ENCODE peak calls at places on chromosomes 11 and 22, in six cellular contexts. Q is HL-60, D is vagina, C is endothelial cell of umbilical vein, Z is GM12892, H is stomach. N is an unnamed sample.

GRCh38 chr11:67357831-67358555 is 4.6 kb upstream of the POLD4 start:
- DNase-seq in Q (no peak), D (no peak), C (no peak), Z (no peak), H (no peak), N (no peak)

GRCh38 chr11:12287374-12288211 is 89.8 kb upstream of the PARVA start:
- DNase-seq in Q (no peak), D (peak), C (peak), Z (no peak), H (peak), N (peak)

GRCh38 chr22:17627961-17628303 is 617 bp downstream of the ATP6V1E1 start:
- DNase-seq in Q (no peak), D (no peak), C (no peak), Z (no peak), H (no peak), N (no peak)

GRCh38 chr11:1157645-1158591 is at the start of gene MUC5AC:
- DNase-seq in Q (no peak), D (no peak), C (no peak), Z (no peak), H (peak), N (peak)

GRCh38 chr22:22802346-22802970 is 85.2 kb upstream of the IGLL5 start:
- DNase-seq in Q (no peak), D (peak), C (no peak), Z (no peak), H (no peak), N (no peak)

GRCh38 chr11:1281974-1282365 is 27.5 kb downstream of the TOLLIP start:
- DNase-seq in Q (no peak), D (no peak), C (no peak), Z (no peak), H (no peak), N (no peak)

GRCh38 chr22:24002272-24002671 is 3.0 kb downstream of the GSTT4 start:
- DNase-seq in Q (no peak), D (no peak), C (no peak), Z (no peak), H (no peak), N (no peak)

GRCh38 chr11:123458501-123458900 is 28.4 kb downstream of the GRAMD1B start:
- DNase-seq in Q (no peak), D (no peak), C (no peak), Z (no peak), H (no peak), N (no peak)

GRCh38 chr11:42251984-42252383 is 792.5 kb upstream of the LRRC4C start:
- DNase-seq in Q (no peak), D (no peak), C (peak), Z (no peak), H (no peak), N (no peak)

GRCh38 chr11:126387856-126388255 is 32.4 kb downstream of the ST3GAL4 start:
- DNase-seq in Q (no peak), D (no peak), C (no peak), Z (no peak), H (no peak), N (no peak)

GRCh38 chr11:59611570-59612565 is 3.7 kb downstream of the OSBP start:
- DNase-seq in Q (no peak), D (no peak), C (peak), Z (no peak), H (peak), N (no peak)

GRCh38 chr11:31826530-31827438 is 15.7 kb upstream of the PAX6 start:
- DNase-seq in Q (no peak), D (no peak), C (no peak), Z (no peak), H (no peak), N (no peak)

GRCh38 chr11:116190861-116191260 is 581.9 kb downstream of the BUD13 start:
- DNase-seq in Q (no peak), D (no peak), C (no peak), Z (no peak), H (no peak), N (no peak)

GRCh38 chr22:47084226-47084625 is 321.8 kb downstream of the TBC1D22A start:
- DNase-seq in Q (no peak), D (no peak), C (no peak), Z (no peak), H (no peak), N (peak)

GRCh38 chr11:133710241-133710640 is 135.1 kb downstream of the SPATA19 start:
- DNase-seq in Q (no peak), D (peak), C (no peak), Z (no peak), H (no peak), N (no peak)

GRCh38 chr11:13487661-13488030 is 8.2 kb downstream of the PTH start:
- DNase-seq in Q (no peak), D (no peak), C (peak), Z (no peak), H (no peak), N (no peak)

GRCh38 chr11:76551400-76551799 is 106.6 kb downstream of the EMSY start:
- DNase-seq in Q (no peak), D (no peak), C (peak), Z (no peak), H (no peak), N (no peak)

GRCh38 chr11:2098691-2099522 is 40.3 kb downstream of the IGF2 start:
- DNase-seq in Q (no peak), D (no peak), C (no peak), Z (no peak), H (no peak), N (peak)

GRCh38 chr22:46655861-46656608 is 35.8 kb downstream of the GRAMD4 start:
- DNase-seq in Q (no peak), D (no peak), C (no peak), Z (no peak), H (no peak), N (no peak)

GRCh38 chr22:42399315-42400271 is 32.6 kb downstream of the NFAM1 start:
- DNase-seq in Q (no peak), D (no peak), C (no peak), Z (no peak), H (peak), N (no peak)

GRCh38 chr11:45930031-45930794 is 7.8 kb downstream of the LARGE2 start:
- DNase-seq in Q (peak), D (peak), C (no peak), Z (peak), H (peak), N (no peak)

GRCh38 chr11:441418-442274 is at the start of gene ANO9:
- DNase-seq in Q (no peak), D (no peak), C (no peak), Z (peak), H (peak), N (no peak)

GRCh38 chr11:119683783-119684182 is 45.2 kb downstream of the NECTIN1 start:
- DNase-seq in Q (no peak), D (no peak), C (no peak), Z (no peak), H (peak), N (peak)

GRCh38 chr11:910044-910588 is 494 bp downstream of the CHID1 start:
- DNase-seq in Q (no peak), D (no peak), C (no peak), Z (peak), H (no peak), N (no peak)

GRCh38 chr11:118532852-118533768 is 2.1 kb downstream of the TMEM25 start:
- DNase-seq in Q (no peak), D (no peak), C (no peak), Z (no peak), H (no peak), N (no peak)

GRCh38 chr11:24575392-24575791 is 78.5 kb downstream of the LUZP2 start:
- DNase-seq in Q (no peak), D (no peak), C (peak), Z (no peak), H (no peak), N (no peak)

GRCh38 chr11:108278546-108278945 is 55.7 kb downstream of the ATM start:
- DNase-seq in Q (no peak), D (no peak), C (no peak), Z (no peak), H (no peak), N (no peak)

GRCh38 chr11:23846902-23847422 is 649.9 kb upstream of the LUZP2 start:
- DNase-seq in Q (no peak), D (no peak), C (peak), Z (no peak), H (no peak), N (no peak)

GRCh38 chr22:28074526-28074925 is 155.5 kb upstream of the PITPNB start:
- DNase-seq in Q (no peak), D (no peak), C (no peak), Z (no peak), H (no peak), N (no peak)

GRCh38 chr11:121067453-121067852 is 33.6 kb upstream of the TECTA start:
- DNase-seq in Q (no peak), D (no peak), C (peak), Z (no peak), H (no peak), N (no peak)
- TF ChIP-seq POLR2AphosphoS5 in Q (no peak), D (no peak), C (no peak), Z (no peak), H (no peak), N (no peak)

GRCh38 chr11:130120045-130120444 is 39.5 kb upstream of the ST14 start:
- DNase-seq in Q (no peak), D (no peak), C (no peak), Z (no peak), H (no peak), N (no peak)

GRCh38 chr11:130118636-130119387 is 40.8 kb upstream of the ST14 start:
- DNase-seq in Q (no peak), D (no peak), C (no peak), Z (peak), H (no peak), N (no peak)

GRCh38 chr11:130121430-130121978 is 38.1 kb upstream of the ST14 start:
- DNase-seq in Q (no peak), D (no peak), C (peak), Z (no peak), H (no peak), N (no peak)

GRCh38 chr11:130115218-130115617 is 44.4 kb upstream of the ST14 start:
- DNase-seq in Q (no peak), D (no peak), C (peak), Z (no peak), H (no peak), N (no peak)

GRCh38 chr11:130118165-130118564 is 41.4 kb upstream of the ST14 start:
- DNase-seq in Q (no peak), D (no peak), C (no peak), Z (no peak), H (no peak), N (no peak)
- TF ChIP-seq POLR2AphosphoS5 in Q (no peak), D (no peak), C (no peak), Z (no peak), H (no peak), N (no peak)

GRCh38 chr11:124864892-124865180 is 396 bp upstream of the ROBO3 start:
- DNase-seq in Q (no peak), D (no peak), C (no peak), Z (no peak), H (no peak), N (peak)

GRCh38 chr11:124864176-124864891 is 898 bp upstream of the ROBO3 start:
- DNase-seq in Q (no peak), D (no peak), C (no peak), Z (no peak), H (no peak), N (no peak)

GRCh38 chr11:124867700-124868099 is 2.5 kb downstream of the ROBO3 start:
- DNase-seq in Q (no peak), D (no peak), C (peak), Z (no peak), H (no peak), N (no peak)

GRCh38 chr11:124865181-124865901 is at the start of gene ROBO3:
- DNase-seq in Q (no peak), D (no peak), C (no peak), Z (no peak), H (no peak), N (peak)

GRCh38 chr11:124865902-124866851 is 945 bp downstream of the ROBO3 start:
- DNase-seq in Q (peak), D (no peak), C (peak), Z (peak), H (peak), N (no peak)
- TF ChIP-seq POLR2AphosphoS5 in Q (no peak), D (no peak), C (no peak), Z (no peak), H (no peak), N (no peak)

GRCh38 chr11:69670158-69670845 is 4.9 kb downstream of the LTO1 start:
- DNase-seq in Q (peak), D (no peak), C (peak), Z (peak), H (peak), N (peak)
- TF ChIP-seq POLR2AphosphoS5 in Q (no peak), D (peak), C (peak), Z (peak), H (no peak), N (no peak)

N was measured in suprapubic skin.